ENCODE peak calls at places on chromosomes 3 and 15, in six cellular contexts. One of them, this sample, is unnamed.

GRCh38 chr3:43296565-43296964 is 10.2 kb downstream of the SNRK start:
- DNase-seq in astrocyte: no peak
- DNase-seq in MM.1S: peak; percentile 58
- DNase-seq in hepatocyte: no peak
- DNase-seq in fibroblast of lung: peak; percentile 15
- DNase-seq in mammary epithelial cell: peak; percentile 39
- DNase-seq in this sample: no peak

GRCh38 chr15:73826711-73827243 is 46.6 kb upstream of the TBC1D21 start:
- DNase-seq in fibroblast of lung: no peak
- DNase-seq in mammary epithelial cell: peak; percentile 44
- DNase-seq in hepatocyte: no peak
- DNase-seq in MM.1S: no peak
- DNase-seq in astrocyte: no peak
- DNase-seq in this sample: no peak

GRCh38 chr3:124599779-124600693 is 130.2 kb upstream of the UMPS start:
- DNase-seq in hepatocyte: no peak
- DNase-seq in fibroblast of lung: peak; percentile 3
- DNase-seq in mammary epithelial cell: peak; percentile 66
- DNase-seq in astrocyte: peak; percentile 12
- DNase-seq in MM.1S: peak; percentile 33
- DNase-seq in this sample: no peak

GRCh38 chr15:39079296-39079834 is 501.5 kb upstream of the THBS1 start:
- DNase-seq in astrocyte: peak; percentile 95
- DNase-seq in MM.1S: no peak
- DNase-seq in fibroblast of lung: peak; percentile 48
- DNase-seq in mammary epithelial cell: peak; percentile 81
- DNase-seq in hepatocyte: peak; percentile 48
- DNase-seq in this sample: no peak

GRCh38 chr15:34709866-34710265 is 44.9 kb downstream of the GJD2 start:
- DNase-seq in MM.1S: no peak
- DNase-seq in astrocyte: peak; percentile 36
- DNase-seq in fibroblast of lung: peak; percentile 12
- DNase-seq in hepatocyte: no peak
- DNase-seq in mammary epithelial cell: no peak
- DNase-seq in this sample: no peak

GRCh38 chr3:114904633-114905032 is 242.5 kb downstream of the ZBTB20 start:
- DNase-seq in hepatocyte: no peak
- DNase-seq in mammary epithelial cell: no peak
- DNase-seq in MM.1S: no peak
- DNase-seq in fibroblast of lung: no peak
- DNase-seq in astrocyte: no peak
- DNase-seq in this sample: no peak

GRCh38 chr3:49703956-49704355 is 14.6 kb downstream of the RNF123 start:
- DNase-seq in mammary epithelial cell: no peak
- DNase-seq in astrocyte: no peak
- DNase-seq in MM.1S: no peak
- DNase-seq in hepatocyte: no peak
- DNase-seq in fibroblast of lung: no peak
- DNase-seq in this sample: no peak

GRCh38 chr15:98684995-98685525 is 36.7 kb downstream of the IGF1R start:
- DNase-seq in fibroblast of lung: no peak
- DNase-seq in MM.1S: no peak
- DNase-seq in astrocyte: peak; percentile 55
- DNase-seq in mammary epithelial cell: no peak
- DNase-seq in hepatocyte: no peak
- DNase-seq in this sample: no peak

GRCh38 chr15:88255496-88256171 is 905 bp downstream of the NTRK3 start:
- DNase-seq in fibroblast of lung: peak; percentile 14
- DNase-seq in MM.1S: peak; percentile 50
- DNase-seq in hepatocyte: peak; percentile 85
- DNase-seq in mammary epithelial cell: peak; percentile 46
- DNase-seq in astrocyte: peak; percentile 66
- DNase-seq in this sample: peak; percentile 81

GRCh38 chr3:138944842-138945645 is 1.9 kb downstream of the FOXL2 start:
- DNase-seq in hepatocyte: peak; percentile 29
- DNase-seq in astrocyte: no peak
- DNase-seq in fibroblast of lung: no peak
- DNase-seq in MM.1S: no peak
- DNase-seq in mammary epithelial cell: no peak
- DNase-seq in this sample: peak; percentile 73

GRCh38 chr3:39150803-39151631 is 2.4 kb downstream of the CSRNP1 start:
- DNase-seq in astrocyte: peak; percentile 97
- DNase-seq in hepatocyte: peak; percentile 95
- DNase-seq in mammary epithelial cell: peak; percentile 82
- DNase-seq in fibroblast of lung: peak; percentile 97
- DNase-seq in MM.1S: peak; percentile 27
- DNase-seq in this sample: peak; percentile 95

GRCh38 chr15:58724471-58724870 is 25.0 kb downstream of the ADAM10 start:
- DNase-seq in hepatocyte: peak; percentile 18
- DNase-seq in MM.1S: no peak
- DNase-seq in astrocyte: peak; percentile 56
- DNase-seq in mammary epithelial cell: no peak
- DNase-seq in fibroblast of lung: peak; percentile 26
- DNase-seq in this sample: no peak

DNA sequence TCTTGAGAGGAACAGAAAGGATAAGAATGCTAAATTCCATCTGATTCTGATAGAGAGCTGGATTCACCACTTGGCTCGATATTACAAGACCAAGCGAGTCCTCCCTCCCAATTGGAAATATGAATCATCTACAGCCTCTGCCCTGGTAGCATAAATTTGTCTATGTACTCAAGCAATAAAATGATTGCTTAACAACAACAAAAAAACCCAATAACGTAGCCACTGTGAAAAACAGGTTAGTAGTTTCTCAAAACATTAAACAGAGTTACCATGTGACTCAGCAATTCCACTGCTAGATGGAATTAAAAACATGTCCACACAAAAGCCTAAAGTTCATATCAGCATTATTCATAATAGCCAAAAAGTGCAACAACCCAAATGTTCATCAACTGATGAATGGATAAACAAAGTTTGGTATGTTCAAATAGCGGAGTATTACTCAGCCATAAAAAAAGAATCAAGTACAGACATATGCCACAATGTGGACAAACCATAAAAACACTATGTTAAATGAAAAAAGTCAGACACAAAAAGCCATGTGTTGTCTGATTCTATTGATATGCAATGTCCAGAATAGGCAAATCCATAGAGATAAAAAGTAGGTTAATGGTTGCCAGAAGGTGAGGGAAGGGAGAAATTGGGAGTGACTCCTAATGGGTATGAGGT is 16.8 kb downstream of the BCL2L10 start:
- DNase-seq in fibroblast of lung: peak; percentile 97
- DNase-seq in mammary epithelial cell: peak; percentile 98
- DNase-seq in hepatocyte: peak; percentile 25
- DNase-seq in MM.1S: no peak
- DNase-seq in astrocyte: peak; percentile 87
- DNase-seq in this sample: no peak
- H3K4me2 ChIP-seq in fibroblast of lung: no peak overlapping the region
- H3K4me2 ChIP-seq in mammary epithelial cell: peak overlapping the region; percentile 41
- H3K4me2 ChIP-seq in hepatocyte: no peak overlapping the region
- H3K4me2 ChIP-seq in MM.1S: no peak overlapping the region
- H3K4me2 ChIP-seq in astrocyte: peak overlapping the region; percentile 20
- H3K4me2 ChIP-seq in this sample: no peak overlapping the region

DNA sequence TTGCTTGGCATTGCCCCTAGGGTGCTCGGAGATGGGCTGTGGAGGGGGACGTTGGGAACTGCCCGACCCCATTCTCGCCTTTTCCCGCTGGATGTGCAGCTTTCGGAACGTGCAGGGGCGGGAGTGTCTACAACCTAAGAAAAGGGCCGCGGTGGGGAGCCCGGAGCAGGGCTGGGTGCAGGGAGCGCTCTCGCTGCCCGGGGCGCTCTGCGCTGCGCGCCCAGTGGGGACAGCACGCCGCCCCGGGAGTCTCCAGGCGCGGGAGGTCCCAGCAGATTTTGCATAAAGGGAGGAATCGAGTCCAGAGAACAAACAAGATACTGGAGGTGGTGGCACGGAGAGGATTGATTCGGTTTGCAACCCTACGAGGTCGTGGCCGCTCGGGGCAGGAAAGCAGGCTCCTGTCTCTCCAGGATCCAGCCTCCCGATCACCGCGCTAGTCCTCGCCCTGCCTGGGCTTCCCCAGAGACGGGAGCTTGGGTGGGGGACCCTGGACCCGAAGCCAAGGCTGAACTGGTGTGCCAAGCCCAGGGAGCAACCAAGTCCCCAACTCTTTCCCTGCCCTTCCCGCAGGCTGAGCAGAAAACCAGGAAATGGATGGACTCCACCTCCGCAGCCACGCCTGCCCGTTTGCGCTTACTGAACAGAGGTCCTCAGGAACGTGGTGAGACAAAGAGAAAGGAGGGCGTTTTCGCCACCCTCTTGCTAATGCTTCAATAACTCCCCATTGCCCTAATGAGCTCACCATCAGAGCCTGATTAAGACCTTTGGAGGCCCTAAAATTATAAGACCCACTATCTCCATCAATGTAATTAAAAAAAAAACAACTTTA is 59.7 kb downstream of the NOX5 start:
- DNase-seq in mammary epithelial cell: peak; percentile 62
- DNase-seq in astrocyte: peak; percentile 66
- DNase-seq in fibroblast of lung: peak; percentile 65
- DNase-seq in hepatocyte: peak; percentile 81
- DNase-seq in MM.1S: no peak
- DNase-seq in this sample: peak; percentile 84
- TF ChIP-seq EZH2 in mammary epithelial cell: no peak
- TF ChIP-seq EZH2 in astrocyte: no peak
- TF ChIP-seq EZH2 in fibroblast of lung: no peak
- TF ChIP-seq EZH2 in hepatocyte: no peak
- TF ChIP-seq EZH2 in MM.1S: no peak
- TF ChIP-seq EZH2 in this sample: no peak

GRCh38 chr3:133943639-133944131 is 48.0 kb upstream of the RAB6B start:
- DNase-seq in fibroblast of lung: peak; percentile 95
- DNase-seq in mammary epithelial cell: peak; percentile 90
- DNase-seq in hepatocyte: peak; percentile 75
- DNase-seq in MM.1S: no peak
- DNase-seq in astrocyte: peak; percentile 99
- DNase-seq in this sample: no peak
- H3K4me2 ChIP-seq in fibroblast of lung: peak overlapping the region; percentile 73
- H3K4me2 ChIP-seq in mammary epithelial cell: peak overlapping the region; percentile 70
- H3K4me2 ChIP-seq in hepatocyte: peak overlapping the region; percentile 57
- H3K4me2 ChIP-seq in MM.1S: no peak overlapping the region
- H3K4me2 ChIP-seq in astrocyte: peak overlapping the region; percentile 74
- H3K4me2 ChIP-seq in this sample: no peak overlapping the region

GRCh38 chr3:128714887-128715496 is 11.0 kb upstream of the RAB7A start:
- DNase-seq in astrocyte: no peak
- DNase-seq in fibroblast of lung: no peak
- DNase-seq in hepatocyte: no peak
- DNase-seq in mammary epithelial cell: no peak
- DNase-seq in MM.1S: no peak
- DNase-seq in this sample: no peak
- TF ChIP-seq EZH2 in astrocyte: no peak
- TF ChIP-seq EZH2 in fibroblast of lung: no peak
- TF ChIP-seq EZH2 in hepatocyte: no peak
- TF ChIP-seq EZH2 in mammary epithelial cell: no peak
- TF ChIP-seq EZH2 in MM.1S: no peak
- TF ChIP-seq EZH2 in this sample: no peak

This sample was measured in GM23338.